ENCODE peak calls at places on chromosome 1, in six cellular contexts. One of them, this sample, is unnamed.
A peak's percentile ranks its signal among the peaks of the same experiment; 100 is the strongest.

GRCh38 chr1:211813590-211813989 is 17.0 kb downstream of the LPGAT1 start:
- DNase-seq in SK-N-SH: no peak
- DNase-seq in OCI-LY7: no peak
- DNase-seq in HCT116: no peak
- DNase-seq in PC-3: peak; percentile 25
- DNase-seq in GM23338: no peak
- DNase-seq in this sample: peak; percentile 17

GRCh38 chr1:43893020-43893419 is 40.6 kb upstream of the ARTN start:
- DNase-seq in PC-3: no peak
- DNase-seq in HCT116: no peak
- DNase-seq in GM23338: no peak
- DNase-seq in SK-N-SH: no peak
- DNase-seq in OCI-LY7: no peak
- DNase-seq in this sample: peak; percentile 53

GRCh38 chr1:207565546-207566468 is 69.8 kb downstream of the CR1 start:
- DNase-seq in HCT116: peak; percentile 34
- DNase-seq in SK-N-SH: no peak
- DNase-seq in GM23338: peak; percentile 57
- DNase-seq in PC-3: peak; percentile 76
- DNase-seq in OCI-LY7: peak; percentile 12
- DNase-seq in this sample: peak; percentile 30

GRCh38 chr1:44436401-44437394 is 31.6 kb downstream of the RNF220 start:
- DNase-seq in OCI-LY7: no peak
- DNase-seq in SK-N-SH: no peak
- DNase-seq in HCT116: no peak
- DNase-seq in PC-3: no peak
- DNase-seq in GM23338: no peak
- DNase-seq in this sample: no peak

GRCh38 chr1:50213505-50213904 is 104.8 kb downstream of the ELAVL4 start:
- DNase-seq in SK-N-SH: no peak
- DNase-seq in PC-3: no peak
- DNase-seq in OCI-LY7: no peak
- DNase-seq in HCT116: no peak
- DNase-seq in GM23338: no peak
- DNase-seq in this sample: no peak

GRCh38 chr1:84299536-84300260 is 1.8 kb upstream of the SAMD13 start:
- DNase-seq in HCT116: no peak
- DNase-seq in PC-3: no peak
- DNase-seq in SK-N-SH: no peak
- DNase-seq in OCI-LY7: no peak
- DNase-seq in GM23338: peak; percentile 37
- DNase-seq in this sample: peak; percentile 31

GRCh38 chr1:39507230-39507928 is 15.9 kb downstream of the BMP8A start:
- DNase-seq in PC-3: peak; percentile 27
- DNase-seq in HCT116: no peak
- DNase-seq in GM23338: peak; percentile 77
- DNase-seq in OCI-LY7: peak; percentile 23
- DNase-seq in SK-N-SH: peak; percentile 58
- DNase-seq in this sample: peak; percentile 18

GRCh38 chr1:156616463-156616862 is 2.8 kb upstream of the HAPLN2 start:
- DNase-seq in SK-N-SH: peak; percentile 86
- DNase-seq in HCT116: no peak
- DNase-seq in OCI-LY7: no peak
- DNase-seq in GM23338: no peak
- DNase-seq in PC-3: peak; percentile 52
- DNase-seq in this sample: peak; percentile 38

GRCh38 chr1:23556661-23557470 is 2.4 kb downstream of the ID3 start:
- DNase-seq in SK-N-SH: no peak
- DNase-seq in PC-3: no peak
- DNase-seq in GM23338: peak; percentile 37
- DNase-seq in HCT116: peak; percentile 44
- DNase-seq in OCI-LY7: peak; percentile 78
- DNase-seq in this sample: peak; percentile 81

GRCh38 chr1:61636392-61636791 is 88.5 kb downstream of the TM2D1 start:
- DNase-seq in PC-3: no peak
- DNase-seq in SK-N-SH: no peak
- DNase-seq in OCI-LY7: no peak
- DNase-seq in HCT116: no peak
- DNase-seq in GM23338: no peak
- DNase-seq in this sample: no peak

GRCh38 chr1:61638296-61638695 is 86.6 kb downstream of the TM2D1 start:
- DNase-seq in GM23338: no peak
- DNase-seq in HCT116: no peak
- DNase-seq in PC-3: no peak
- DNase-seq in OCI-LY7: no peak
- DNase-seq in SK-N-SH: no peak
- DNase-seq in this sample: peak; percentile 63

GRCh38 chr1:61636814-61637213 is 88.1 kb downstream of the TM2D1 start:
- DNase-seq in SK-N-SH: no peak
- DNase-seq in HCT116: no peak
- DNase-seq in OCI-LY7: no peak
- DNase-seq in GM23338: no peak
- DNase-seq in PC-3: no peak
- DNase-seq in this sample: no peak

GRCh38 chr1:61639218-61639617 is 85.7 kb downstream of the TM2D1 start:
- DNase-seq in SK-N-SH: no peak
- DNase-seq in HCT116: no peak
- DNase-seq in OCI-LY7: no peak
- DNase-seq in PC-3: no peak
- DNase-seq in GM23338: no peak
- DNase-seq in this sample: no peak

DNA sequence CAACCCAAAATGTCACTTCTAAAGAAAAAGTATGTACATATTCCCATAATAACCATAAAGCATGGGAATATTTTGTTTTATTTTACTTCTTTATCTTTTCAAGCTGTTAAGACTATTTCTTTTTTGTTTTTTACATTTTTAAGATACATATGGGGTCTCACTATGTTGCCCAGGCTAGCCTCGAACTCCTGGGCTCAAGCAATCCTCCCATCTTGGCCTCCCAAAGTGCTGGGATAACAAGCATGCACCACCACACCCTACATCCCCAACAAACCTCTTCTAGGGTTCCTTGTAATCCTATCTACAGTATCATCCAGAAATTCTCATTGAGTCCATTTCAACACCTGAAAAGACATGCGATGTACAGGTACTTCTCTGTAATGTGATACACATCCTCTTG is 87.5 kb downstream of the TM2D1 start:
- DNase-seq in HCT116: no peak
- DNase-seq in OCI-LY7: no peak
- DNase-seq in SK-N-SH: no peak
- DNase-seq in PC-3: no peak
- DNase-seq in GM23338: no peak
- DNase-seq in this sample: no peak
- H2AFZ ChIP-seq in HCT116: no peak overlapping the region
- H2AFZ ChIP-seq in OCI-LY7: no peak overlapping the region
- H2AFZ ChIP-seq in SK-N-SH: no peak overlapping the region
- H2AFZ ChIP-seq in PC-3: no peak overlapping the region
- H2AFZ ChIP-seq in GM23338: no peak overlapping the region
- H2AFZ ChIP-seq in this sample: no peak overlapping the region

GRCh38 chr1:78092686-78093085 is 46.9 kb downstream of the GIPC2 start:
- DNase-seq in SK-N-SH: no peak
- DNase-seq in HCT116: peak; percentile 40
- DNase-seq in PC-3: peak; percentile 82
- DNase-seq in GM23338: no peak
- DNase-seq in OCI-LY7: no peak
- DNase-seq in this sample: peak; percentile 69

GRCh38 chr1:78091886-78092285 is 46.1 kb downstream of the GIPC2 start:
- DNase-seq in PC-3: no peak
- DNase-seq in GM23338: no peak
- DNase-seq in SK-N-SH: no peak
- DNase-seq in OCI-LY7: no peak
- DNase-seq in HCT116: no peak
- DNase-seq in this sample: no peak

GRCh38 chr1:78096976-78097375 is 51.2 kb downstream of the GIPC2 start:
- DNase-seq in SK-N-SH: no peak
- DNase-seq in PC-3: no peak
- DNase-seq in HCT116: no peak
- DNase-seq in OCI-LY7: no peak
- DNase-seq in GM23338: no peak
- DNase-seq in this sample: no peak

GRCh38 chr1:78091215-78091813 is 45.5 kb downstream of the GIPC2 start:
- DNase-seq in SK-N-SH: no peak
- DNase-seq in PC-3: no peak
- DNase-seq in GM23338: peak; percentile 62
- DNase-seq in OCI-LY7: no peak
- DNase-seq in HCT116: no peak
- DNase-seq in this sample: no peak

GRCh38 chr1:78095618-78096416 is 50.1 kb downstream of the GIPC2 start:
- DNase-seq in OCI-LY7: no peak
- DNase-seq in HCT116: no peak
- DNase-seq in SK-N-SH: no peak
- DNase-seq in PC-3: no peak
- DNase-seq in GM23338: no peak
- DNase-seq in this sample: peak; percentile 91
- TF ChIP-seq EZH2phosphoT487 in OCI-LY7: no peak
- TF ChIP-seq EZH2phosphoT487 in HCT116: no peak
- TF ChIP-seq EZH2phosphoT487 in SK-N-SH: no peak
- TF ChIP-seq EZH2phosphoT487 in PC-3: no peak
- TF ChIP-seq EZH2phosphoT487 in GM23338: no peak
- TF ChIP-seq EZH2phosphoT487 in this sample: peak; percentile 47

GRCh38 chr1:8166436-8166835 is 140.3 kb upstream of the ERRFI1 start:
- DNase-seq in OCI-LY7: no peak
- DNase-seq in PC-3: no peak
- DNase-seq in HCT116: no peak
- DNase-seq in SK-N-SH: no peak
- DNase-seq in GM23338: no peak
- DNase-seq in this sample: no peak

GRCh38 chr1:8169364-8170058 is 143.4 kb upstream of the ERRFI1 start:
- DNase-seq in SK-N-SH: peak; percentile 67
- DNase-seq in GM23338: no peak
- DNase-seq in PC-3: peak; percentile 81
- DNase-seq in HCT116: no peak
- DNase-seq in OCI-LY7: peak; percentile 7
- DNase-seq in this sample: peak; percentile 83

GRCh38 chr1:8165595-8166360 is 139.7 kb upstream of the ERRFI1 start:
- DNase-seq in SK-N-SH: no peak
- DNase-seq in GM23338: peak; percentile 66
- DNase-seq in PC-3: no peak
- DNase-seq in HCT116: no peak
- DNase-seq in OCI-LY7: peak; percentile 5
- DNase-seq in this sample: no peak

GRCh38 chr1:8170059-8170835 is 144.1 kb upstream of the ERRFI1 start:
- DNase-seq in OCI-LY7: no peak
- DNase-seq in HCT116: no peak
- DNase-seq in GM23338: no peak
- DNase-seq in PC-3: no peak
- DNase-seq in SK-N-SH: no peak
- DNase-seq in this sample: no peak

GRCh38 chr1:8167936-8168335 is 141.8 kb upstream of the ERRFI1 start:
- DNase-seq in PC-3: no peak
- DNase-seq in OCI-LY7: no peak
- DNase-seq in SK-N-SH: no peak
- DNase-seq in HCT116: no peak
- DNase-seq in GM23338: no peak
- DNase-seq in this sample: no peak
- H2AFZ ChIP-seq in PC-3: no peak overlapping the region
- H2AFZ ChIP-seq in OCI-LY7: no peak overlapping the region
- H2AFZ ChIP-seq in SK-N-SH: no peak overlapping the region
- H2AFZ ChIP-seq in HCT116: no peak overlapping the region
- H2AFZ ChIP-seq in GM23338: no peak overlapping the region
- H2AFZ ChIP-seq in this sample: no peak overlapping the region

DNA sequence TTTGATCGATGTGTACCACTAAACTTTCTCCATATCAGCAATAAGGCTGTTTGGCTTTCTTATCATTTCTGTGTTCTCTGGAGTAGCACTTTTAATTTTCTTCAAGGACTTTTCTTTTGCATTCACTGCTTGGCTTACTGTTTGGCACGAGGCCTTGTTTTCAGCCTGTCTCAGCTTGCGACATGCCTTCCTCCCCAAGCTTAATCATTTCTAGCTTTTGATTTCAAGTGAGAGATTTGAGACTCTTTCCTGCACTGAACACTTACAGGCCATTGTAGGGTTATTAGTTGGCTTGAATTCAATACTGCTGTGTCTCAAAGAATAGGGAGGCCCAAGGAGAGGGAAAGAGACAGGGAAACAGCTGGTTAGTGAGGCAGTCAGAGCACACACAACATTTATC is 120.6 kb upstream of the KCND3 start:
- DNase-seq in OCI-LY7: no peak
- DNase-seq in GM23338: no peak
- DNase-seq in PC-3: no peak
- DNase-seq in SK-N-SH: no peak
- DNase-seq in HCT116: no peak
- DNase-seq in this sample: no peak
- TF ChIP-seq EZH2phosphoT487 in OCI-LY7: no peak
- TF ChIP-seq EZH2phosphoT487 in GM23338: no peak
- TF ChIP-seq EZH2phosphoT487 in PC-3: no peak
- TF ChIP-seq EZH2phosphoT487 in SK-N-SH: no peak
- TF ChIP-seq EZH2phosphoT487 in HCT116: no peak
- TF ChIP-seq EZH2phosphoT487 in this sample: no peak

DNA sequence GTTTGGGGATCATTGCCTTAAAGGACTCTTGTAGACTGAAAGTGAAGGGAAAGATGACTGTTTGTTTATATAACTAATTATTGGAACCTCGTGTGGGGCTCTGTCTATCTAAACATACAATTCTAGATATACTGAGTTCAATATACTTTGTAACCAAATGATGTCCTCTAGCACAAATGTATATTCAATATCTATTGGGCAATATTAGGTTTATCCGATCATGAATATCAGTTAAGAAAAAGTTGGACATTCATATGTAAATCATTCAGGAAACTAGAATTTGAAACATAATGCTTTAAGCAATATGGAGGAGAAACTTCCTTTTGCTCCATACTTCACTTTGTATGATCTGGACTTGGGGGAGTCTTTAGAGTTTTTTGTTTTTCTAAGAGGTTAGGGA is 8.9 kb upstream of the RC3H1 start:
- DNase-seq in HCT116: no peak
- DNase-seq in OCI-LY7: no peak
- DNase-seq in SK-N-SH: no peak
- DNase-seq in GM23338: no peak
- DNase-seq in PC-3: no peak
- DNase-seq in this sample: no peak
- H2AFZ ChIP-seq in HCT116: no peak overlapping the region
- H2AFZ ChIP-seq in OCI-LY7: no peak overlapping the region
- H2AFZ ChIP-seq in SK-N-SH: no peak overlapping the region
- H2AFZ ChIP-seq in GM23338: no peak overlapping the region
- H2AFZ ChIP-seq in PC-3: no peak overlapping the region
- H2AFZ ChIP-seq in this sample: no peak overlapping the region